ENCODE peak calls at places on chromosomes 16 and 17, in eight cellular contexts. S is H54; C is midbrain; X is natural killer cell; I is Right ventricle myocardium superior; U is stimulated activated CD4-positive, alpha-beta T cell treated with anti-CD3 and anti-CD28 coated beads, TNF-alpha, amount 100 ng/mL, for 1 hour; V is cardiac fibroblast; T is HL-60. H is an unnamed sample.

GRCh38 chr16:50273382-50273690 is 7.0 kb downstream of the ADCY7 start:
- DNase-seq in T (no peak), V (no peak), I (peak; percentile 31), S (no peak), U (no peak), X (no peak), C (no peak), H (no peak)

GRCh38 chr16:9408297-9408696 is 316.9 kb downstream of the HAPSTR1 start:
- DNase-seq in I (no peak), X (no peak), S (no peak), U (no peak), C (no peak), V (no peak), T (no peak), H (no peak)

GRCh38 chr17:38617074-38617860 is 11.5 kb upstream of the SRCIN1 start:
- DNase-seq in C (no peak), V (no peak), I (no peak), T (no peak), S (no peak), U (no peak), X (no peak), H (no peak)

GRCh38 chr17:17816240-17816814 is 20.5 kb downstream of the SREBF1 start:
- DNase-seq in X (no peak), C (no peak), U (no peak), V (no peak), S (no peak), I (no peak), T (no peak), H (no peak)

GRCh38 chr17:11772031-11772430 is 173.8 kb downstream of the DNAH9 start:
- DNase-seq in X (no peak), C (no peak), V (no peak), S (no peak), I (no peak), U (no peak), T (no peak), H (no peak)

GRCh38 chr17:34252138-34252889 is 2.8 kb upstream of the CCL2 start:
- DNase-seq in V (peak; percentile 97), U (no peak), I (peak; percentile 98), X (no peak), S (no peak), T (peak; percentile 74), C (peak; percentile 63), H (no peak)

GRCh38 chr17:49873926-49874325 is 26.1 kb upstream of the TAC4 start:
- DNase-seq in U (no peak), I (no peak), V (no peak), C (no peak), S (no peak), X (no peak), T (no peak), H (no peak)

GRCh38 chr17:19264681-19265080 is 27.5 kb downstream of the EPN2 start:
- DNase-seq in X (no peak), S (no peak), V (no peak), I (no peak), T (no peak), C (peak; percentile 44), U (no peak), H (no peak)

GRCh38 chr16:23398987-23399805 is 53.8 kb downstream of the COG7 start:
- DNase-seq in I (peak; percentile 68), X (no peak), C (peak; percentile 12), T (no peak), V (peak; percentile 9), U (no peak), S (no peak), H (peak; percentile 90)

GRCh38 chr16:14004719-14005315 is 66.3 kb upstream of the MRTFB start:
- DNase-seq in T (no peak), X (no peak), C (no peak), S (no peak), V (no peak), U (no peak), I (no peak), H (no peak)

GRCh38 chr17:21072623-21073278 is 29.9 kb upstream of the USP22 start:
- DNase-seq in S (no peak), U (no peak), T (no peak), V (no peak), X (no peak), I (no peak), C (peak; percentile 44), H (no peak)

GRCh38 chr17:28372203-28372944 is 880 bp downstream of the SARM1 start:
- DNase-seq in C (no peak), V (peak; percentile 36), T (no peak), I (peak; percentile 61), S (no peak), U (no peak), X (no peak), H (no peak)

GRCh38 chr16:89821438-89822187 is 5.2 kb upstream of the FANCA start:
- DNase-seq in T (no peak), X (peak; percentile 69), V (no peak), S (no peak), C (no peak), U (no peak), I (no peak), H (no peak)

GRCh38 chr17:7711356-7711755 is 6.2 kb upstream of the DNAH2 start:
- DNase-seq in V (no peak), T (no peak), C (no peak), X (no peak), U (no peak), I (no peak), S (no peak), H (no peak)

GRCh38 chr17:51085150-51085805 is 35.4 kb downstream of the SPAG9 start:
- DNase-seq in I (no peak), X (no peak), S (no peak), V (peak; percentile 7), C (no peak), U (no peak), T (no peak), H (no peak)

GRCh38 chr16:11497851-11498289 is 88.8 kb downstream of the LITAF start:
- DNase-seq in V (peak; percentile 70), T (no peak), U (no peak), S (peak; percentile 40), C (no peak), I (no peak), X (no peak), H (no peak)

GRCh38 chr17:76032780-76033108 is 5.6 kb upstream of the EVPL start:
- DNase-seq in U (no peak), X (no peak), S (no peak), I (no peak), T (no peak), V (no peak), C (no peak), H (no peak)

GRCh38 chr17:80859004-80859941 is 132.4 kb upstream of the CHMP6 start:
- DNase-seq in V (peak; percentile 92), I (peak; percentile 84), T (no peak), C (peak; percentile 56), S (no peak), X (no peak), U (no peak), H (no peak)

GRCh38 chr17:59671386-59671785 is 35.8 kb downstream of the PTRH2 start:
- DNase-seq in I (no peak), C (no peak), S (no peak), X (no peak), V (no peak), T (no peak), U (no peak), H (no peak)

GRCh38 chr17:19263621-19264010 is 26.4 kb downstream of the EPN2 start:
- DNase-seq in V (no peak), X (no peak), I (no peak), T (no peak), U (no peak), S (peak; percentile 55), C (no peak), H (no peak)

H was measured in NT2/D1.